ENCODE peak calls at places on chromosome 3, in nine cellular contexts. One of them, this sample, is unnamed.

GRCh38 chr3:45414823-45415222 is 26.4 kb downstream of the LARS2 start:
- DNase-seq in right atrium auricular region: no peak
- DNase-seq in H7: no peak
- DNase-seq in T-helper 1 cell: no peak
- DNase-seq in ELF-1: no peak
- DNase-seq in endothelial cell: no peak
- DNase-seq in CD8-positive, alpha-beta memory T cell: no peak
- DNase-seq in head of caudate nucleus: no peak
- DNase-seq in activated naive CD4-positive, alpha-beta T cell: no peak
- DNase-seq in this sample: no peak

GRCh38 chr3:8776406-8776805 is 7.0 kb upstream of the OXTR start:
- DNase-seq in right atrium auricular region: no peak
- DNase-seq in H7: no peak
- DNase-seq in T-helper 1 cell: no peak
- DNase-seq in ELF-1: peak
- DNase-seq in endothelial cell: no peak
- DNase-seq in CD8-positive, alpha-beta memory T cell: no peak
- DNase-seq in head of caudate nucleus: no peak
- DNase-seq in activated naive CD4-positive, alpha-beta T cell: no peak
- DNase-seq in this sample: no peak

GRCh38 chr3:130760922-130761321 is 14.3 kb upstream of the PIK3R4 start:
- DNase-seq in right atrium auricular region: no peak
- DNase-seq in H7: no peak
- DNase-seq in T-helper 1 cell: no peak
- DNase-seq in ELF-1: no peak
- DNase-seq in endothelial cell: no peak
- DNase-seq in CD8-positive, alpha-beta memory T cell: no peak
- DNase-seq in head of caudate nucleus: no peak
- DNase-seq in activated naive CD4-positive, alpha-beta T cell: no peak
- DNase-seq in this sample: no peak

GRCh38 chr3:196454935-196455334 is 22.7 kb upstream of the UBXN7 start:
- DNase-seq in right atrium auricular region: no peak
- DNase-seq in H7: no peak
- DNase-seq in T-helper 1 cell: no peak
- DNase-seq in ELF-1: no peak
- DNase-seq in endothelial cell: no peak
- DNase-seq in CD8-positive, alpha-beta memory T cell: no peak
- DNase-seq in head of caudate nucleus: no peak
- DNase-seq in activated naive CD4-positive, alpha-beta T cell: no peak
- DNase-seq in this sample: no peak

GRCh38 chr3:99895706-99896441 is 78.2 kb downstream of the CMSS1 start:
- DNase-seq in right atrium auricular region: no peak
- DNase-seq in H7: no peak
- DNase-seq in T-helper 1 cell: no peak
- DNase-seq in ELF-1: no peak
- DNase-seq in endothelial cell: no peak
- DNase-seq in CD8-positive, alpha-beta memory T cell: no peak
- DNase-seq in head of caudate nucleus: no peak
- DNase-seq in activated naive CD4-positive, alpha-beta T cell: no peak
- DNase-seq in this sample: no peak

GRCh38 chr3:58613236-58614132 is 36.3 kb upstream of the FAM107A start:
- DNase-seq in right atrium auricular region: no peak
- DNase-seq in H7: no peak
- DNase-seq in T-helper 1 cell: no peak
- DNase-seq in ELF-1: no peak
- DNase-seq in endothelial cell: no peak
- DNase-seq in CD8-positive, alpha-beta memory T cell: no peak
- DNase-seq in head of caudate nucleus: no peak
- DNase-seq in activated naive CD4-positive, alpha-beta T cell: no peak
- DNase-seq in this sample: no peak

GRCh38 chr3:5762506-5762905 is 575.0 kb downstream of the EDEM1 start:
- DNase-seq in right atrium auricular region: no peak
- DNase-seq in H7: no peak
- DNase-seq in T-helper 1 cell: no peak
- DNase-seq in ELF-1: no peak
- DNase-seq in endothelial cell: no peak
- DNase-seq in CD8-positive, alpha-beta memory T cell: no peak
- DNase-seq in head of caudate nucleus: no peak
- DNase-seq in activated naive CD4-positive, alpha-beta T cell: no peak
- DNase-seq in this sample: no peak

GRCh38 chr3:52253314-52254260 is 8.0 kb downstream of the PPM1M start:
- DNase-seq in right atrium auricular region: peak
- DNase-seq in H7: no peak
- DNase-seq in T-helper 1 cell: peak
- DNase-seq in ELF-1: peak
- DNase-seq in endothelial cell: no peak
- DNase-seq in CD8-positive, alpha-beta memory T cell: peak
- DNase-seq in head of caudate nucleus: peak
- DNase-seq in activated naive CD4-positive, alpha-beta T cell: peak
- DNase-seq in this sample: no peak

GRCh38 chr3:161233557-161233956 is 12.4 kb downstream of the NMD3 start:
- DNase-seq in right atrium auricular region: no peak
- DNase-seq in H7: no peak
- DNase-seq in T-helper 1 cell: no peak
- DNase-seq in ELF-1: no peak
- DNase-seq in endothelial cell: no peak
- DNase-seq in CD8-positive, alpha-beta memory T cell: no peak
- DNase-seq in head of caudate nucleus: no peak
- DNase-seq in activated naive CD4-positive, alpha-beta T cell: no peak
- DNase-seq in this sample: no peak

GRCh38 chr3:187997490-187997889 is 156.5 kb upstream of the LPP start:
- DNase-seq in right atrium auricular region: no peak
- DNase-seq in H7: no peak
- DNase-seq in T-helper 1 cell: no peak
- DNase-seq in ELF-1: no peak
- DNase-seq in endothelial cell: no peak
- DNase-seq in CD8-positive, alpha-beta memory T cell: no peak
- DNase-seq in head of caudate nucleus: no peak
- DNase-seq in activated naive CD4-positive, alpha-beta T cell: no peak
- DNase-seq in this sample: no peak

GRCh38 chr3:184110316-184110725 is 13.5 kb downstream of the HTR3E start:
- DNase-seq in right atrium auricular region: no peak
- DNase-seq in H7: no peak
- DNase-seq in T-helper 1 cell: no peak
- DNase-seq in ELF-1: peak
- DNase-seq in endothelial cell: no peak
- DNase-seq in CD8-positive, alpha-beta memory T cell: no peak
- DNase-seq in head of caudate nucleus: no peak
- DNase-seq in activated naive CD4-positive, alpha-beta T cell: no peak
- DNase-seq in this sample: no peak

GRCh38 chr3:40189118-40189517 is 120.4 kb upstream of the EIF1B start:
- DNase-seq in right atrium auricular region: no peak
- DNase-seq in H7: no peak
- DNase-seq in T-helper 1 cell: no peak
- DNase-seq in ELF-1: no peak
- DNase-seq in endothelial cell: no peak
- DNase-seq in CD8-positive, alpha-beta memory T cell: no peak
- DNase-seq in head of caudate nucleus: no peak
- DNase-seq in activated naive CD4-positive, alpha-beta T cell: no peak
- DNase-seq in this sample: no peak

GRCh38 chr3:34066328-34066727 is 267.9 kb downstream of the PDCD6IP start:
- DNase-seq in right atrium auricular region: no peak
- DNase-seq in H7: no peak
- DNase-seq in T-helper 1 cell: no peak
- DNase-seq in ELF-1: no peak
- DNase-seq in endothelial cell: no peak
- DNase-seq in CD8-positive, alpha-beta memory T cell: no peak
- DNase-seq in head of caudate nucleus: no peak
- DNase-seq in activated naive CD4-positive, alpha-beta T cell: no peak
- DNase-seq in this sample: no peak

GRCh38 chr3:115792206-115792955 is 169.1 kb downstream of the GAP43 start:
- DNase-seq in right atrium auricular region: no peak
- DNase-seq in H7: no peak
- DNase-seq in T-helper 1 cell: no peak
- DNase-seq in ELF-1: no peak
- DNase-seq in endothelial cell: no peak
- DNase-seq in CD8-positive, alpha-beta memory T cell: no peak
- DNase-seq in head of caudate nucleus: no peak
- DNase-seq in activated naive CD4-positive, alpha-beta T cell: no peak
- DNase-seq in this sample: no peak